ENCODE peak calls at places on chromosomes 3 and 15, in eight cellular contexts. R, M, I, F, C, A, T and J are unnamed samples.

GRCh38 chr15:91890614-91891013 is 37.1 kb downstream of the SLCO3A1 start:
- DNase-seq in R (no peak), M (peak; percentile 88), I (no peak), F (peak; percentile 7), C (peak; percentile 36), A (no peak), T (no peak), J (no peak)

GRCh38 chr15:74203914-74204431 is 1.4 kb upstream of the STRA6 start:
- DNase-seq in R (no peak), M (peak; percentile 61), I (no peak), F (peak; percentile 58), C (no peak), A (peak; percentile 72), T (no peak), J (peak; percentile 23)

GRCh38 chr3:72553298-72553697 is 294.9 kb downstream of the SHQ1 start:
- DNase-seq in R (no peak), M (no peak), I (no peak), F (no peak), C (no peak), A (no peak), T (no peak), J (no peak)

GRCh38 chr3:143329567-143330164 is 210.1 kb downstream of the CHST2 start:
- DNase-seq in R (no peak), M (no peak), I (no peak), F (no peak), C (no peak), A (no peak), T (no peak), J (no peak)

GRCh38 chr15:52673734-52674133 is 5.5 kb downstream of the ATOSA start:
- DNase-seq in R (no peak), M (no peak), I (no peak), F (no peak), C (no peak), A (no peak), T (no peak), J (no peak)

GRCh38 chr15:82624008-82624407 is 23.2 kb downstream of the CPEB1 start:
- DNase-seq in R (no peak), M (no peak), I (no peak), F (no peak), C (peak; percentile 26), A (no peak), T (no peak), J (no peak)

GRCh38 chr3:49017646-49017977 is 768 bp downstream of the DALRD3 start:
- DNase-seq in R (peak; percentile 75), M (peak; percentile 37), I (peak; percentile 44), F (peak; percentile 28), C (no peak), A (no peak), T (no peak), J (no peak)

GRCh38 chr3:47016934-47017435 is 37.5 kb downstream of the NBEAL2 start:
- DNase-seq in R (no peak), M (peak; percentile 36), I (no peak), F (peak; percentile 90), C (peak; percentile 69), A (peak; percentile 77), T (no peak), J (no peak)

GRCh38 chr3:67468511-67468910 is 185.9 kb downstream of the SUCLG2 start:
- DNase-seq in R (no peak), M (no peak), I (no peak), F (peak; percentile 59), C (no peak), A (no peak), T (no peak), J (no peak)

GRCh38 chr3:42653560-42654330 is at the start of gene ZBTB47:
- DNase-seq in R (peak; percentile 52), M (no peak), I (no peak), F (peak; percentile 54), C (peak; percentile 71), A (no peak), T (no peak), J (no peak)